ENCODE peak calls at places on chromosomes 16 and 17, in ten cellular contexts. A, P, Z, N, Q, W, F, T, O and V are unnamed samples. For H3K27me3, the result is how much of the 10 kb centered on the place peaks cover.

GRCh38 chr16:67474551-67474950 is 6.4 kb downstream of the ATP6V0D1 start:
- DNase-seq in A (no peak), P (no peak), Z (no peak), N (no peak), Q (no peak), W (no peak), F (no peak), T (no peak), O (no peak), V (no peak)

GRCh38 chr17:35257080-35257701 is 14.3 kb downstream of the SLFN5 start:
- DNase-seq in A (no peak), P (no peak), Z (no peak), N (peak), Q (no peak), W (no peak), F (peak), T (no peak), O (no peak), V (no peak)

GRCh38 chr17:36000730-36001108 is 634 bp downstream of the CCL15 start:
- DNase-seq in A (no peak), P (no peak), Z (no peak), N (no peak), Q (no peak), W (no peak), F (no peak), T (no peak), O (no peak), V (no peak)

GRCh38 chr16:17026600-17027242 is 444.0 kb downstream of the XYLT1 start:
- DNase-seq in A (no peak), P (no peak), Z (no peak), N (no peak), Q (no peak), W (no peak), F (no peak), T (no peak), O (no peak), V (no peak)

GRCh38 chr17:72489273-72489641 is 368.4 kb downstream of the SOX9 start:
- DNase-seq in A (no peak), P (no peak), Z (no peak), N (no peak), Q (no peak), W (no peak), F (no peak), T (no peak), O (no peak), V (no peak)

GRCh38 chr17:42456223-42457106 is 2.2 kb upstream of the ATP6V0A1 start:
- DNase-seq in A (no peak), P (no peak), Z (no peak), N (no peak), Q (no peak), W (no peak), F (no peak), T (no peak), O (no peak), V (no peak)

GRCh38 chr17:72984145-72984924 is 108.2 kb downstream of the SLC39A11 start:
- DNase-seq in A (no peak), P (no peak), Z (no peak), N (no peak), Q (no peak), W (no peak), F (no peak), T (no peak), O (no peak), V (peak)

GRCh38 chr16:69201787-69202186 is 14.8 kb downstream of the SNTB2 start:
- DNase-seq in A (no peak), P (no peak), Z (no peak), N (no peak), Q (no peak), W (no peak), F (no peak), T (no peak), O (no peak), V (no peak)

GRCh38 chr16:11078812-11079459 is 134.6 kb downstream of the CLEC16A start:
- DNase-seq in A (no peak), P (peak), Z (no peak), N (peak), Q (no peak), W (no peak), F (no peak), T (no peak), O (no peak), V (peak)

GRCh38 chr16:72072514-72073342 is 9.7 kb downstream of the HPR start:
- DNase-seq in A (no peak), P (peak), Z (no peak), N (no peak), Q (no peak), W (no peak), F (no peak), T (peak), O (no peak), V (no peak)

GRCh38 chr16:70432304-70432799 is 6.5 kb downstream of the ST3GAL2 start:
- DNase-seq in A (no peak), P (no peak), Z (no peak), N (no peak), Q (no peak), W (no peak), F (no peak), T (no peak), O (no peak), V (no peak)

GRCh38 chr17:47368262-47368661 is 44.5 kb downstream of the EFCAB13 start:
- DNase-seq in A (no peak), P (no peak), Z (no peak), N (no peak), Q (no peak), W (no peak), F (no peak), T (no peak), O (no peak), V (no peak)

GRCh38 chr17:47358652-47359051 is 34.9 kb downstream of the EFCAB13 start:
- DNase-seq in A (no peak), P (no peak), Z (no peak), N (no peak), Q (no peak), W (no peak), F (no peak), T (no peak), O (no peak), V (no peak)

GRCh38 chr17:47367257-47367656 is 43.5 kb downstream of the EFCAB13 start:
- DNase-seq in A (no peak), P (no peak), Z (no peak), N (no peak), Q (no peak), W (no peak), F (no peak), T (no peak), O (no peak), V (no peak)

DNA sequence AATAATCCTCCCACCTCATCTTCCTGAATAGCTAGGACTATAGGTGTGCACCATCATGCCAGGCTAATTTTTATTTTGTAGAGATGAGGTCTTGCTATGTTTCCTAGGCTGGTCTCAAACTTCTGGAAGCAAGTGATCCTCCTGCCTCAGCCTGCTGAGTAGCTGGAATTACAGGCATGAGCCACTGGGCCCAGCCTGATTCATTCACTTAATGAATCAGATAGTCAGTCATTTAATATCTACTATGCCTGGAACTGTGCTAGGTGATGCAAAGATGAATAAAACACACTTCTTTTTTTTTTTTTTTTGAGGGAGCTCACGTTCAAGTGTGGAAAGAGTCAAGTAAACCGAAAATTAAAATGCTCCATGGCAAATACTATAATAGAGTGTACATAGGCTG is 39.4 kb downstream of the EFCAB13 start:
- DNase-seq in A (no peak), P (no peak), Z (no peak), N (no peak), Q (no peak), W (no peak), F (no peak), T (no peak), O (no peak), V (no peak)
- TF ChIP-seq CTCF in A (no peak), P (no peak), Z (no peak), N (no peak), Q (no peak), W (no peak), F (no peak), T (no peak), O (no peak), V (no peak)

GRCh38 chr17:49928126-49928800 is 40.7 kb upstream of the DLX4 start:
- DNase-seq in A (no peak), P (no peak), Z (no peak), N (no peak), Q (no peak), W (no peak), F (no peak), T (no peak), O (no peak), V (no peak)
- H3K27me3 ChIP-seq in A (under half), P (under half), Z (half or more), N (under half), Q (under half), W (under half), F (under half), T (under half), O (under half), V (under half)

GRCh38 chr16:81996664-81997529 is 14.4 kb downstream of the SDR42E1 start:
- DNase-seq in A (no peak), P (no peak), Z (no peak), N (peak), Q (no peak), W (no peak), F (no peak), T (peak), O (no peak), V (no peak)
- TF ChIP-seq CTCF in A (no peak), P (no peak), Z (peak), N (peak), Q (peak), W (no peak), F (peak), T (peak), O (no peak), V (no peak)

GRCh38 chr17:61395409-61395982 is 4.1 kb upstream of the TBX2 start:
- DNase-seq in A (no peak), P (no peak), Z (no peak), N (no peak), Q (no peak), W (no peak), F (no peak), T (no peak), O (no peak), V (no peak)
- H3K27me3 ChIP-seq in A (half or more), P (under half), Z (half or more), N (under half), Q (under half), W (under half), F (under half), T (under half), O (under half), V (under half)

GRCh38 chr17:80388175-80388574 is 26.8 kb upstream of the ENDOV start:
- DNase-seq in A (no peak), P (no peak), Z (no peak), N (no peak), Q (no peak), W (no peak), F (no peak), T (no peak), O (no peak), V (no peak)
- TF ChIP-seq CTCF in A (no peak), P (no peak), Z (no peak), N (no peak), Q (no peak), W (no peak), F (no peak), T (no peak), O (no peak), V (no peak)

GRCh38 chr16:88939814-88940195 is 37.2 kb downstream of the CBFA2T3 start:
- DNase-seq in A (no peak), P (no peak), Z (no peak), N (no peak), Q (no peak), W (no peak), F (no peak), T (no peak), O (no peak), V (no peak)

GRCh38 chr16:88940196-88941050 is 36.6 kb downstream of the CBFA2T3 start:
- DNase-seq in A (no peak), P (no peak), Z (no peak), N (no peak), Q (no peak), W (no peak), F (no peak), T (peak), O (peak), V (no peak)

GRCh38 chr16:88941933-88942909 is 34.8 kb downstream of the CBFA2T3 start:
- DNase-seq in A (no peak), P (no peak), Z (no peak), N (no peak), Q (no peak), W (no peak), F (peak), T (peak), O (peak), V (no peak)

GRCh38 chr16:88943131-88943664 is 33.8 kb downstream of the CBFA2T3 start:
- DNase-seq in A (no peak), P (no peak), Z (no peak), N (no peak), Q (no peak), W (no peak), F (no peak), T (no peak), O (no peak), V (no peak)

GRCh38 chr16:88941051-88941932 is 35.7 kb downstream of the CBFA2T3 start:
- DNase-seq in A (no peak), P (no peak), Z (no peak), N (no peak), Q (no peak), W (no peak), F (peak), T (peak), O (no peak), V (no peak)
- H3K27me3 ChIP-seq in A (half or more), P (under half), Z (half or more), N (under half), Q (under half), W (under half), F (under half), T (half or more), O (under half), V (half or more)